ENCODE peak calls at places on chromosomes 11 and 22, in six cellular contexts. R is lower leg skin, V is AG04450, J is cardiac fibroblast, Q is omental fat pad, K is astrocyte of the spinal cord. N is an unnamed sample.
A peak's percentile ranks its signal among the peaks of the same experiment; 100 is the strongest.

GRCh38 chr11:111918390-111919256 is at the start of gene C11orf52:
- DNase-seq in Q (no peak), V (no peak), K (peak; percentile 56), R (no peak), J (peak; percentile 52), N (no peak)

GRCh38 chr22:31575190-31575589 is 78.9 kb downstream of the SFI1 start:
- DNase-seq in Q (no peak), R (no peak), V (no peak), K (no peak), J (no peak), N (no peak)

GRCh38 chr11:23134627-23135026 is 274.4 kb upstream of the CCDC179 start:
- DNase-seq in R (no peak), J (no peak), K (no peak), Q (no peak), V (no peak), N (no peak)

GRCh38 chr11:20256925-20257324 is 96.7 kb upstream of the DBX1 start:
- DNase-seq in J (no peak), K (no peak), V (no peak), Q (no peak), R (no peak), N (no peak)

GRCh38 chr22:25700996-25701815 is 40.8 kb upstream of the MYO18B start:
- DNase-seq in R (no peak), Q (no peak), K (peak; percentile 27), V (no peak), J (peak; percentile 50), N (no peak)

GRCh38 chr11:97460091-97460490 is 1070.3 kb downstream of the JRKL start:
- DNase-seq in R (no peak), Q (no peak), V (no peak), K (no peak), J (peak; percentile 40), N (no peak)

GRCh38 chr11:841981-842369 is 354 bp downstream of the POLR2L start:
- DNase-seq in K (no peak), J (no peak), R (no peak), V (no peak), Q (no peak), N (no peak)

GRCh38 chr11:19996591-19996990 is 163.7 kb downstream of the DBX1 start:
- DNase-seq in Q (no peak), J (no peak), V (no peak), K (no peak), R (no peak), N (no peak)

GRCh38 chr22:29695129-29695926 is 24.5 kb upstream of the CABP7 start:
- DNase-seq in K (no peak), Q (no peak), R (peak; percentile 66), J (no peak), V (no peak), N (no peak)

GRCh38 chr11:299081-299891 is at the start of gene IFITM5:
- DNase-seq in V (no peak), K (no peak), Q (no peak), J (no peak), R (no peak), N (no peak)

GRCh38 chr11:35099278-35100018 is 39.5 kb upstream of the CD44 start:
- DNase-seq in R (no peak), K (peak; percentile 75), Q (no peak), J (peak; percentile 77), V (no peak), N (no peak)

GRCh38 chr11:95790933-95791247 is 592 bp downstream of the CEP57 start:
- DNase-seq in V (no peak), Q (peak; percentile 55), J (peak; percentile 79), R (peak; percentile 59), K (peak; percentile 61), N (no peak)

GRCh38 chr11:130145328-130145812 is 14.2 kb upstream of the ST14 start:
- DNase-seq in Q (no peak), V (no peak), J (no peak), R (no peak), K (no peak), N (no peak)

GRCh38 chr11:124276081-124276480 is 19.9 kb downstream of the OR8G5 start:
- DNase-seq in R (no peak), Q (no peak), K (peak; percentile 84), J (peak; percentile 41), V (peak; percentile 58), N (no peak)

GRCh38 chr22:35528967-35529366 is 11.7 kb upstream of the RASD2 start:
- DNase-seq in R (no peak), J (no peak), K (no peak), V (no peak), Q (no peak), N (no peak)

GRCh38 chr11:124310746-124311145 is 3.0 kb downstream of the OR8D1 start:
- DNase-seq in R (no peak), Q (no peak), J (peak; percentile 16), K (peak; percentile 48), V (no peak), N (no peak)

GRCh38 chr22:47275479-47276218 is 513.2 kb downstream of the TBC1D22A start:
- DNase-seq in K (peak; percentile 24), R (no peak), J (peak; percentile 46), Q (no peak), V (no peak), N (no peak)

GRCh38 chr11:14578551-14578956 is 58.4 kb upstream of the PSMA1 start:
- DNase-seq in R (no peak), Q (no peak), J (peak; percentile 91), K (peak; percentile 10), V (no peak), N (peak; percentile 45)

GRCh38 chr11:29261831-29262230 is 755.0 kb downstream of the KCNA4 start:
- DNase-seq in Q (no peak), J (no peak), K (no peak), R (no peak), V (no peak), N (no peak)

GRCh38 chr11:14565845-14566244 is 45.7 kb upstream of the PSMA1 start:
- DNase-seq in Q (no peak), R (no peak), K (no peak), V (no peak), J (no peak), N (no peak)

GRCh38 chr22:23109441-23109978 is 32.3 kb downstream of the RSPH14 start:
- DNase-seq in Q (no peak), J (no peak), V (no peak), R (no peak), K (no peak), N (no peak)

GRCh38 chr22:32244547-32244946 is 10.6 kb downstream of the SLC5A4 start:
- DNase-seq in Q (no peak), J (no peak), R (no peak), V (no peak), K (no peak), N (no peak)

DNA sequence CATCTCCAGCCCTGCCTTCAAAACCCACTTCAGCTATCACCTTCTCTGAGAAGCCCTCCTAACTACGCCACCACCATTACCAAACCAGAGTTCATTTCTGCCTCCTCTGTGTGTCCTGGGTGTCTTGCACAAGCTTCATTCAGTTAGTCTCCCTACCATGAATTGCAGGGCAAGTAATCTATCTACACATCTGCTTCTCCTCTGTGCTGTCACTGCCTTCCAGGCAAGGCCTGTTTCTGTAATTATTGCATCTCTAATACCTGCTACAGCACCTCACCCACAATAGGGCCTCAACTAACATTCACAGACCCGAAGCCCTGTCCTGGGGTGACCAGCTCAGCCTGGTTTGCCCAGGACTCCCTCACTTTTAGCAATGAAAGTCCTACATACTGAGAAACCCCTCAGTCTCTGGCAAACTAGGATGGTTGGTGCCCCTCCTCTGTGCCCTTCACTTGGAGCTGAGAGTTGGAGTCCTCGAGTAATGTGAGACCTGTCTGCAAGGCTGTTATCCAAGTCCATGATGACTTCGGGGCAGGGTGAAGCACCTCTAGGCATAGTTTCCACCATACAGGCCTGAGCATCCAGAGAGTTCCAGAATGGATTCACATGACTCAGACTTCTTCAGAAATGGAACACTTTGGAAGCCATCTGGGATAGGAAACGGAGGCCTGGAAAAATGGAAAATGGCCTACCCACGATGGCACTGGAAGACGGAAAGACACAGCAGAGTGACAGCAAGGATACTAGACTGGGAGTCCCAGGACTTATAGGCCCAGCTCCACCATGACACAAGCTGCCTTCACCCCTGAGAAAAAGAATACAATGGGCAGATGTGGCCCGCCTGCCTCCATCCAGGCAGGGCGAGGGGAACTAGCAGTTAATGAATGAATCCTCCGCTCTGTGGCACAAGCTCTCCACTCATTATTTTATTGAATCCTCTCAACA is 269.3 kb downstream of the BUD13 start:
- DNase-seq in J (no peak), K (no peak), V (no peak), Q (no peak), R (no peak), N (peak; percentile 4)
- TF ChIP-seq CTCF in J (no peak), K (no peak), V (no peak), Q (no peak), R (no peak), N (no peak)

DNA sequence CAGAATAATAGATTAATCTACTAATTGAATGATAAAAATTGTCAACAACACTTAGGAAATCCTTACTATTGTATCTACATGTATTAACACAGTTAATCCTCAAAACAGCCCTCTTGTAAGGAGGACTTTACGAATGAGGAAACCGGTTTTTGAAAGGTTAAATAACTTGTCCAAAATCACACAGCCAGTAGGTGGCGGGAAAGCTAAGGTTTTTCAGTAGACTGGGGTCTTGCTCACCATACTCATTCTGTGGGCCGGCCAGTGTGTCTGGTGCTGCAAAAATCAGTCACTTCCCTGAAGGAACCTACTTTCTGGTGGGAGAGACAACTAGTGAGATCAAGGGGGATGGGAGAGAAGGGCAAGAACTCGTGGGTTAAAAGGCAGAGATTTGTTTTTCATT is 3.8 kb downstream of the DCPS start:
- DNase-seq in K (peak; percentile 52), J (peak; percentile 76), Q (no peak), V (no peak), R (no peak), N (no peak)
- TF ChIP-seq CTCF in K (peak; percentile 55), J (peak; percentile 46), Q (no peak), V (peak; percentile 61), R (no peak), N (peak; percentile 34)

DNA sequence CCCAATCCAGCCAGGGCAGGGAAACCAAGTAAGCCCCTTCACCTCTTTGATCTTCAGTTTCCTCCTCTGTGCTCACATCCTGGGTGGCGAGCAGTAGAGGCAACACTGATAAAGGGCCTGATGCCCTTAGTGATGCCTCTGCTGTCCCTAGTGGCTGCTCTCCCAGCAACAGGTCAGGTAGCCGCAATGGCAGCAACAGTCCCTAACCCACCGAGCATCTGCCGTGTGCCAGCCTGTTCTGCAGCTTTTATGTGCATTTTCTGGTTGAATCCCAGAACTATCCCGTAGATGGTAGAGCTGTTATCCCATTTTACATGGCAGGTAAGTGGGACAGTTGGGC is 5.2 kb downstream of the SCYL1 start:
- DNase-seq in J (no peak), Q (no peak), V (no peak), R (no peak), K (no peak), N (no peak)
- TF ChIP-seq CTCF in J (peak; percentile 31), Q (no peak), V (peak; percentile 36), R (no peak), K (peak; percentile 28), N (no peak)

DNA sequence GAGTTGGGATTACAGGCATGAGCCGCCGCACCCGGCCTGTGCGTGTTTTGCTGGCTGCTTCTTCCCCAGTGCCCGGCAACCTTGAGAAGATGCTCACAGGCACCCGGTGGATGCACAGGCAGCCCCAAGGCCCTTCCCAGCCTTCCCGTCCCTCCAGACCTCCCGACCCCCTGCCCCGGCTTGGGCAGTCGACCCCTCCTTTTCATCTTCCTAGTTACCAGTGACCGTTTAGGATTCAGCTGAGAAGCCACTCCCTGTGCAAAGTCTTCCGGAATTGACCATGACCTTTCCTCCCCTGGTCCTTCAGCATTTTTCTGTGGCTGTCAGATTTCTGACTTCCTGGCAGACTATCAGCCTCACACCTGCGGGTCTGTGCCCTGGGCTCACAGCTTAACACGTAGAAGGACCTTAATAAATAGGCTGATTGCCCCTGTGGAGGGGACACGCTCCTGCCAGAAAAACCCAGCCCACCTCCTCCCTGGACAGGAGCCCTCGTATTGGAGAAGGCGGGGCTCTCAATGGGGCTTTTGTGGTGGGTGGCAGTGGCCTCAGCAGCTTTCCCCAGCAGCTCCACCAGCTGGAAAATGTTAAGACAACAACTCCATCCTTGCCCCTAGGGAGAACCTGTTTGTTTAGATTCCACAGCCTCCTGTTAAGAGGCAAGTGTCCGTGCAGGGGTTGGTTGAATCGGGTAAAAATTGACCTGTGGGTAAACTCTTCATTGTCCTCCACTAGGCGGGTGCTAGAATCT is 10.4 kb upstream of the ANO1 start:
- DNase-seq in R (no peak), V (no peak), K (no peak), J (no peak), Q (no peak), N (peak; percentile 6)
- TF ChIP-seq CTCF in R (no peak), V (no peak), K (no peak), J (no peak), Q (no peak), N (no peak)